ENCODE peak calls at places on chromosome 4, in nine cellular contexts. X is smooth muscle cell of the brain vasculature; O is nephron progenitor cell; Y is GM04504; R is ecto neural progenitor cell; L is stimulated activated CD4-positive, alpha-beta T cell treated with anti-CD3 and anti-CD28 coated beads, Interleukin-15, amount 100 ng/mL, for 1 hour; T is neural crest cell; V is fibroblast of lung; B is SK-MEL-5. C is an unnamed sample.

GRCh38 chr4:103915224-103915869 is 195.6 kb upstream of the TACR3 start:
- DNase-seq in X (no peak), R (no peak), V (peak; percentile 1), L (no peak), B (peak; percentile 47), T (no peak), O (no peak), Y (no peak), C (peak; percentile 13)

GRCh38 chr4:172813359-172813923 is 355.2 kb upstream of the GALNT7 start:
- DNase-seq in Y (no peak), L (no peak), O (no peak), B (no peak), V (peak; percentile 32), T (no peak), X (no peak), R (no peak), C (no peak)

GRCh38 chr4:86306816-86307215 is 53.0 kb downstream of the MAPK10 start:
- DNase-seq in Y (peak; percentile 70), X (peak; percentile 13), R (no peak), V (peak; percentile 87), B (no peak), T (no peak), L (no peak), O (no peak), C (peak; percentile 61)

GRCh38 chr4:156298230-156298629 is 344.6 kb upstream of the CTSO start:
- DNase-seq in R (no peak), O (no peak), X (peak; percentile 84), L (no peak), Y (peak; percentile 82), T (no peak), B (no peak), V (peak; percentile 95), C (peak; percentile 70)

GRCh38 chr4:3746701-3747581 is 19.2 kb upstream of the ADRA2C start:
- DNase-seq in R (no peak), Y (no peak), O (no peak), X (no peak), L (no peak), T (no peak), V (no peak), B (peak; percentile 78), C (no peak)

GRCh38 chr4:101956068-101956805 is 165.7 kb downstream of the BANK1 start:
- DNase-seq in R (no peak), Y (no peak), O (no peak), B (no peak), X (no peak), V (no peak), T (no peak), L (no peak), C (no peak)

GRCh38 chr4:118920247-118920646 is 31.6 kb downstream of the SYNPO2 start:
- DNase-seq in Y (no peak), T (no peak), O (no peak), R (no peak), B (no peak), L (no peak), X (no peak), V (peak; percentile 63), C (no peak)

GRCh38 chr4:174377613-174378012 is 93.9 kb downstream of the CEP44 start:
- DNase-seq in Y (no peak), L (no peak), R (no peak), X (no peak), T (no peak), B (no peak), V (peak; percentile 36), O (no peak), C (no peak)

GRCh38 chr4:3083732-3084131 is 9.3 kb downstream of the HTT start:
- DNase-seq in T (no peak), L (no peak), X (no peak), Y (no peak), V (no peak), O (no peak), R (no peak), B (no peak), C (no peak)

GRCh38 chr4:65865489-65865888 is 195.2 kb upstream of the EPHA5 start:
- DNase-seq in B (peak; percentile 55), V (peak; percentile 3), L (no peak), Y (no peak), O (no peak), R (no peak), T (peak; percentile 1), X (no peak), C (no peak)

GRCh38 chr4:4524364-4524763 is 17.5 kb downstream of the STX18 start:
- DNase-seq in T (no peak), R (peak; percentile 54), Y (no peak), X (no peak), O (peak; percentile 8), L (no peak), B (peak; percentile 34), V (no peak), C (no peak)

GRCh38 chr4:26273308-26273980 is 47.4 kb upstream of the RBPJ start:
- DNase-seq in B (no peak), V (no peak), O (peak; percentile 4), Y (no peak), X (no peak), L (no peak), R (no peak), T (no peak), C (no peak)

GRCh38 chr4:38313999-38314561 is 349.9 kb upstream of the KLF3 start:
- DNase-seq in B (peak; percentile 22), R (no peak), O (no peak), X (no peak), V (peak; percentile 65), L (no peak), Y (no peak), T (no peak), C (no peak)

GRCh38 chr4:85591361-85592098 is 116.6 kb downstream of the ARHGAP24 start:
- DNase-seq in R (no peak), X (no peak), Y (no peak), L (no peak), B (no peak), O (no peak), T (no peak), V (peak; percentile 13), C (no peak)

GRCh38 chr4:69524708-69525107 is 29.0 kb upstream of the UGT2B4 start:
- DNase-seq in L (no peak), T (no peak), O (no peak), Y (no peak), R (no peak), V (peak; percentile 85), X (no peak), B (no peak), C (no peak)

GRCh38 chr4:81113024-81113423 is 82.5 kb downstream of the BMP3 start:
- DNase-seq in X (no peak), T (no peak), L (no peak), O (no peak), V (no peak), Y (no peak), B (no peak), R (no peak), C (no peak)

GRCh38 chr4:77433102-77433733 is 172.4 kb upstream of the CXCL13 start:
- DNase-seq in Y (no peak), R (peak; percentile 50), B (peak; percentile 81), V (peak; percentile 26), L (no peak), X (peak; percentile 10), T (no peak), O (peak; percentile 13), C (peak; percentile 16)

GRCh38 chr4:83961575-83961974 is 425.7 kb downstream of the GPAT3 start:
- DNase-seq in T (no peak), V (peak; percentile 22), R (no peak), Y (peak; percentile 9), O (no peak), L (no peak), X (no peak), B (peak; percentile 43), C (no peak)

GRCh38 chr4:97720869-97721432 is 422.3 kb downstream of the STPG2 start:
- DNase-seq in X (peak; percentile 17), L (no peak), V (peak; percentile 25), T (no peak), Y (no peak), B (peak; percentile 51), R (no peak), O (no peak), C (no peak)

GRCh38 chr4:83221897-83222441 is 62.6 kb downstream of the COQ2 start:
- DNase-seq in L (no peak), T (no peak), B (no peak), V (no peak), Y (no peak), O (no peak), R (no peak), X (no peak), C (no peak)

GRCh38 chr4:186104895-186105720 is 604 bp downstream of the FAM149A start:
- DNase-seq in L (no peak), B (no peak), V (no peak), X (no peak), Y (no peak), R (peak; percentile 71), O (peak; percentile 63), T (peak; percentile 24), C (no peak)

GRCh38 chr4:163988391-163988790 is 493.9 kb downstream of the TMA16 start:
- DNase-seq in V (no peak), L (no peak), Y (no peak), T (no peak), R (no peak), O (no peak), B (no peak), X (no peak), C (no peak)

GRCh38 chr4:30728291-30728690 is 8.1 kb downstream of the PCDH7 start:
- DNase-seq in R (no peak), X (no peak), B (no peak), Y (no peak), O (no peak), V (peak; percentile 40), T (no peak), L (no peak), C (no peak)

GRCh38 chr4:137125011-137125410 is 407.3 kb downstream of the PCDH18 start:
- DNase-seq in O (no peak), T (no peak), Y (peak; percentile 58), X (no peak), R (no peak), V (peak; percentile 44), B (peak; percentile 1), L (no peak), C (peak; percentile 26)

GRCh38 chr4:169312690-169313422 is 42.1 kb upstream of the SH3RF1 start:
- DNase-seq in L (no peak), X (no peak), R (no peak), O (no peak), B (peak; percentile 13), T (no peak), Y (no peak), V (no peak), C (no peak)

GRCh38 chr4:61214680-61215079 is 14.6 kb downstream of the ADGRL3 start:
- DNase-seq in V (no peak), O (no peak), L (no peak), R (no peak), Y (no peak), B (no peak), T (no peak), X (no peak), C (no peak)

C was measured in fibroblast of the conjunctiva.